ENCODE peak calls at places on chromosomes 4 and X, in nine cellular contexts. P, J, C, I, K, D, G, Y and T are unnamed samples.

GRCh38 chrX:8284131-8284530 is 113.1 kb upstream of the VCX2 start:
- DNase-seq in P (no peak), J (no peak), C (no peak), I (no peak), K (no peak), D (no peak), G (no peak), Y (no peak), T (no peak)

GRCh38 chr4:84531689-84532088 is 32.6 kb upstream of the NKX6-1 start:
- DNase-seq in P (no peak), J (no peak), C (no peak), I (no peak), K (no peak), D (no peak), G (no peak), Y (peak), T (no peak)

GRCh38 chr4:8725845-8726244 is 133.3 kb downstream of the CPZ start:
- DNase-seq in P (no peak), J (no peak), C (no peak), I (no peak), K (no peak), D (no peak), G (no peak), Y (peak), T (peak)

GRCh38 chr4:77145806-77146425 is 11.1 kb upstream of the CCNG2 start:
- DNase-seq in P (no peak), J (no peak), C (no peak), I (no peak), K (no peak), D (no peak), G (no peak), Y (no peak), T (no peak)

GRCh38 chr4:85898236-85898635 is 423.3 kb downstream of the ARHGAP24 start:
- DNase-seq in P (no peak), J (no peak), C (no peak), I (no peak), K (no peak), D (no peak), G (no peak), Y (no peak), T (no peak)

GRCh38 chr4:40687676-40688389 is 58.2 kb upstream of the RBM47 start:
- DNase-seq in P (no peak), J (no peak), C (no peak), I (no peak), K (no peak), D (no peak), G (no peak), Y (no peak), T (no peak)

GRCh38 chr4:80078361-80079092 is 5.5 kb upstream of the ANTXR2 start:
- DNase-seq in P (no peak), J (no peak), C (no peak), I (no peak), K (no peak), D (no peak), G (no peak), Y (no peak), T (no peak)

GRCh38 chrX:136630881-136631280 is 17.1 kb upstream of the CD40LG start:
- DNase-seq in P (no peak), J (no peak), C (no peak), I (no peak), K (no peak), D (no peak), G (no peak), Y (no peak), T (no peak)

GRCh38 chr4:31983246-31983645 is 1263.1 kb downstream of the PCDH7 start:
- DNase-seq in P (no peak), J (no peak), C (no peak), I (no peak), K (no peak), D (no peak), G (no peak), Y (no peak), T (no peak)

GRCh38 chr4:113921089-113921842 is 58.2 kb downstream of the ARSJ start:
- DNase-seq in P (no peak), J (no peak), C (no peak), I (no peak), K (no peak), D (peak), G (no peak), Y (no peak), T (no peak)

GRCh38 chrX:150763810-150764209 is 70.6 kb downstream of the MTMR1 start:
- DNase-seq in P (no peak), J (no peak), C (no peak), I (no peak), K (no peak), D (no peak), G (peak), Y (no peak), T (no peak)

GRCh38 chr4:94406668-94407437 is 44.9 kb upstream of the PDLIM5 start:
- DNase-seq in P (peak), J (no peak), C (peak), I (peak), K (peak), D (peak), G (peak), Y (peak), T (peak)

GRCh38 chrX:39605866-39606265 is 491.9 kb downstream of the BCOR start:
- DNase-seq in P (no peak), J (no peak), C (no peak), I (no peak), K (no peak), D (no peak), G (no peak), Y (no peak), T (no peak)

GRCh38 chrX:155068165-155068564 is 2.8 kb downstream of the CMC4 start:
- DNase-seq in P (no peak), J (no peak), C (no peak), I (no peak), K (no peak), D (peak), G (no peak), Y (no peak), T (no peak)

GRCh38 chr4:21195682-21196081 is 495.4 kb downstream of the PACRGL start:
- DNase-seq in P (no peak), J (no peak), C (no peak), I (no peak), K (no peak), D (no peak), G (no peak), Y (no peak), T (no peak)

GRCh38 chr4:10033191-10033881 is 12.0 kb upstream of the SLC2A9 start:
- DNase-seq in P (no peak), J (no peak), C (no peak), I (no peak), K (no peak), D (no peak), G (no peak), Y (no peak), T (peak)

GRCh38 chr4:100803751-100804150 is 285.9 kb upstream of the EMCN start:
- DNase-seq in P (no peak), J (no peak), C (no peak), I (no peak), K (no peak), D (no peak), G (no peak), Y (no peak), T (no peak)

GRCh38 chr4:176875026-176875425 is 82.3 kb upstream of the VEGFC start:
- DNase-seq in P (no peak), J (no peak), C (no peak), I (no peak), K (no peak), D (no peak), G (no peak), Y (no peak), T (no peak)

GRCh38 chr4:155241225-155241624 is 32.8 kb downstream of the NPY2R start:
- DNase-seq in P (no peak), J (no peak), C (no peak), I (no peak), K (no peak), D (no peak), G (no peak), Y (no peak), T (no peak)

GRCh38 chr4:53777244-53777984 is 186.1 kb upstream of the LNX1 start:
- DNase-seq in P (no peak), J (no peak), C (no peak), I (no peak), K (no peak), D (no peak), G (no peak), Y (no peak), T (no peak)

GRCh38 chr4:110533940-110534339 is 58.0 kb downstream of the ENPEP start:
- DNase-seq in P (no peak), J (no peak), C (no peak), I (no peak), K (peak), D (peak), G (no peak), Y (no peak), T (no peak)

GRCh38 chr4:108834787-108835384 is 72.0 kb upstream of the ETNPPL start:
- DNase-seq in P (no peak), J (no peak), C (no peak), I (no peak), K (no peak), D (peak), G (peak), Y (no peak), T (no peak)

GRCh38 chr4:3679071-3679825 is 86.9 kb upstream of the ADRA2C start:
- DNase-seq in P (no peak), J (no peak), C (peak), I (no peak), K (no peak), D (no peak), G (no peak), Y (peak), T (peak)